ENCODE peak calls at places on chromosomes 11 and 22, in eight cellular contexts. U, N, H, E, B, L, Q and Y are unnamed samples.

GRCh38 chr11:33476945-33477584 is 219.9 kb downstream of the HIPK3 start:
- DNase-seq in U (peak; percentile 55), N (no peak), H (no peak), E (peak; percentile 68), B (no peak), L (no peak), Q (no peak), Y (no peak)

GRCh38 chr11:17553249-17553546 is 6.1 kb downstream of the OTOG start:
- DNase-seq in U (no peak), N (no peak), H (no peak), E (no peak), B (no peak), L (no peak), Q (no peak), Y (no peak)

GRCh38 chr11:73271936-73272679 is at the start of gene P2RY6:
- DNase-seq in U (peak; percentile 36), N (no peak), H (peak; percentile 68), E (peak; percentile 37), B (peak; percentile 62), L (no peak), Q (no peak), Y (no peak)

GRCh38 chr22:25393121-25393805 is 171.2 kb upstream of the GRK3 start:
- DNase-seq in U (no peak), N (no peak), H (no peak), E (no peak), B (no peak), L (no peak), Q (no peak), Y (no peak)

GRCh38 chr11:132024587-132025295 is 654.3 kb downstream of the NTM start:
- DNase-seq in U (peak; percentile 47), N (no peak), H (no peak), E (peak; percentile 74), B (no peak), L (no peak), Q (no peak), Y (no peak)

GRCh38 chr11:18721576-18722292 is 4.3 kb downstream of the IGSF22 start:
- DNase-seq in U (peak; percentile 54), N (peak; percentile 76), H (peak; percentile 52), E (peak; percentile 54), B (peak; percentile 55), L (peak; percentile 27), Q (peak; percentile 62), Y (no peak)

GRCh38 chr11:111730871-111731591 is 35.2 kb downstream of the PPP2R1B start:
- DNase-seq in U (no peak), N (no peak), H (no peak), E (no peak), B (no peak), L (no peak), Q (no peak), Y (peak; percentile 94)

GRCh38 chr22:19398680-19399079 is 32.9 kb downstream of the HIRA start:
- DNase-seq in U (no peak), N (no peak), H (no peak), E (no peak), B (no peak), L (no peak), Q (no peak), Y (no peak)

GRCh38 chr11:9571766-9572120 is 1.7 kb upstream of the WEE1 start:
- DNase-seq in U (no peak), N (no peak), H (no peak), E (no peak), B (no peak), L (no peak), Q (no peak), Y (no peak)

GRCh38 chr11:128235446-128235845 is 351.9 kb downstream of the ETS1 start:
- DNase-seq in U (peak; percentile 35), N (no peak), H (no peak), E (no peak), B (no peak), L (no peak), Q (peak; percentile 52), Y (no peak)

GRCh38 chr11:69142894-69143293 is 12.8 kb upstream of the SMIM38 start:
- DNase-seq in U (no peak), N (no peak), H (no peak), E (no peak), B (no peak), L (no peak), Q (no peak), Y (no peak)

GRCh38 chr11:119055901-119056300 is 1.1 kb downstream of the HYOU1 start:
- DNase-seq in U (peak; percentile 38), N (no peak), H (no peak), E (peak; percentile 51), B (no peak), L (no peak), Q (peak; percentile 18), Y (no peak)

GRCh38 chr11:69326622-69327219 is 32.8 kb downstream of the MYEOV start:
- DNase-seq in U (no peak), N (no peak), H (no peak), E (no peak), B (no peak), L (no peak), Q (no peak), Y (no peak)

GRCh38 chr22:50613291-50613981 is 12.8 kb downstream of the MAPK8IP2 start:
- DNase-seq in U (no peak), N (peak; percentile 61), H (peak; percentile 30), E (peak; percentile 50), B (peak; percentile 90), L (no peak), Q (peak; percentile 19), Y (no peak)

GRCh38 chr11:75328426-75329277 is 22.8 kb downstream of the ARRB1 start:
- DNase-seq in U (peak; percentile 82), N (peak; percentile 67), H (peak; percentile 59), E (peak; percentile 76), B (peak; percentile 86), L (no peak), Q (peak; percentile 85), Y (no peak)

GRCh38 chr11:2420502-2421225 is 20.1 kb downstream of the TSSC4 start:
- DNase-seq in U (peak; percentile 74), N (peak; percentile 84), H (peak; percentile 95), E (peak; percentile 56), B (peak; percentile 85), L (peak; percentile 63), Q (peak; percentile 74), Y (no peak)

GRCh38 chr22:31343235-31344191 is 2.6 kb downstream of the PATZ1 start:
- DNase-seq in U (peak; percentile 34), N (peak; percentile 96), H (no peak), E (no peak), B (peak; percentile 88), L (no peak), Q (peak; percentile 87), Y (no peak)